ENCODE peak calls at places on chromosomes 12 and 14, in six cellular contexts. V is stomach; E is uterus; D is small intestine; R is CD4-positive, alpha-beta memory T cell; U is neural progenitor cell. B is an unnamed sample. For H3K4me1, the result is how much of the 10 kb centered on the place peaks cover.

GRCh38 chr14:68937790-68938514 is 41.1 kb downstream of the ACTN1 start:
- DNase-seq in V (peak), E (peak), D (peak), R (peak), U (peak), B (no peak)

GRCh38 chr12:78470354-78471195 is 394.0 kb upstream of the SYT1 start:
- DNase-seq in V (no peak), E (no peak), D (peak), R (no peak), U (peak), B (peak)

GRCh38 chr12:95218164-95218851 is 701 bp downstream of the VEZT start:
- DNase-seq in V (no peak), E (peak), D (no peak), R (peak), U (no peak), B (peak)

GRCh38 chr14:57495409-57495808 is 1.8 kb upstream of the CCDC198 start:
- DNase-seq in V (no peak), E (no peak), D (peak), R (no peak), U (no peak), B (no peak)

GRCh38 chr14:59356783-59357182 is 108.4 kb downstream of the GPR135 start:
- DNase-seq in V (no peak), E (no peak), D (no peak), R (no peak), U (no peak), B (no peak)

GRCh38 chr12:70467908-70468733 is 102.0 kb downstream of the KCNMB4 start:
- DNase-seq in V (no peak), E (no peak), D (no peak), R (no peak), U (no peak), B (peak)

GRCh38 chr14:101501858-101502615 is 59.3 kb upstream of the DIO3 start:
- DNase-seq in V (peak), E (peak), D (no peak), R (no peak), U (no peak), B (peak)

GRCh38 chr12:80154261-80154660 is 54.9 kb downstream of the OTOGL start:
- DNase-seq in V (no peak), E (no peak), D (no peak), R (no peak), U (no peak), B (no peak)

GRCh38 chr14:51139221-51139681 is 44.3 kb upstream of the TRIM9 start:
- DNase-seq in V (no peak), E (no peak), D (peak), R (no peak), U (no peak), B (no peak)

GRCh38 chr14:38209572-38210159 is 2.0 kb downstream of the SSTR1 start:
- DNase-seq in V (peak), E (no peak), D (peak), R (no peak), U (no peak), B (no peak)

GRCh38 chr14:38208825-38209562 is 1.3 kb downstream of the SSTR1 start:
- DNase-seq in V (peak), E (no peak), D (peak), R (no peak), U (peak), B (no peak)

GRCh38 chr14:38210168-38210567 is 2.5 kb downstream of the SSTR1 start:
- DNase-seq in V (peak), E (no peak), D (peak), R (no peak), U (no peak), B (no peak)

GRCh38 chr14:38211258-38211735 is 3.6 kb downstream of the SSTR1 start:
- DNase-seq in V (no peak), E (no peak), D (peak), R (no peak), U (peak), B (no peak)

DNA sequence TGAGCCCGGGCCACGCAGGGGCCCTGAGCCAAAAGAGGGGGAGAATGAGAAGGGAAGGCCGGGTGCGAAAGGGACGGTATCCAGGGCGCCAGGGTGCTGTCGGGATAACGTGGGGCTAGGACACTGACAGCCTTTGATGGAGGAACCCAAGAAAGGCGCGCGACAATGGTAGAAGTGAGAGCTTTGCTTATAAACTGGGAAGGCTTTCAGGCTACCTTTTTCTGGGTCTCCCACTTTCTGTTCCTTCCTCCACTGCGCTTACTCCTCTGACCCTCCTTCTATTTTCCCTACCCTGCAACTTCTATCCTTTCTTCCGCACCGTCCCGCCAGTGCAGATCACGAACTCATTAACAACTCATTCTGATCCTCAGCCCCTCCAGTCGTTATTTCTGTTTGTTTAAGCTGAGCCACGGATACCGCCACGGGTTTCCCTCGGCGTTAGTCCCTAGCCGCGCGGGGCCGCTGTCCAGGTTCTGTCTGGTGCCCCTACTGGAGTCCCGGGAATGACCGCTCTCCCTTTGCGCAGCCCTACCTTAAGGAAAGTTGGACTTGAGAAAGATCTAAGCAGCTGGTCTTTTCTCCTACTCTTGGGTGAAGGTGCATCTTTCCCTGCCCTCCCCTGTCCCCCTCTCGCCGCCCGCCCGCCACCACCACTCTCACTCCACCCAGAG is 3.0 kb downstream of the SSTR1 start:
- DNase-seq in V (peak), E (no peak), D (peak), R (no peak), U (peak), B (peak)
- H3K4me3 ChIP-seq in V (peak), E (peak), D (no peak), R (no peak), U (peak), B (peak)

DNA sequence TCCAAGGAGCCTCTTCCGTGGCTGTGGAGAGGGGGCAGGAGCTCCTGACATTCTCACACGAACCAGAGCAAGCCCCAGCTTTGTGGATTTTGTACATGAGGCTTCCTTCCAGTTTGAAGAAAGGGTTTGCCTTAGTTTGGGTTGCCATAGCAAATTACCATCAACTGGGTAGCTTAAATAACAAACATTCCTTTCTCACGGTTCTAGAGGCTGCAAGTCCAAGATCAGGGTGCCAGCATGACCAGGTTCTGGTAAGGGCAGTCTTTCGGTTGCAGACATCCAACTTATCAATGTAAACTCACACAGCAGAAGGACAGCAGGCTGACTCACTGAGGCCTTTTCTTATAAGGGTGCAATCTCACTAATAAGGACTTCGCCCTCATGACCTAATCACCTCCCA is 25.9 kb upstream of the STAB2 start:
- DNase-seq in V (no peak), E (no peak), D (no peak), R (no peak), U (no peak), B (no peak)
- H3K4me1 ChIP-seq in V (under half), E (under half), D (under half), R (under half), U (under half), B (under half)

DNA sequence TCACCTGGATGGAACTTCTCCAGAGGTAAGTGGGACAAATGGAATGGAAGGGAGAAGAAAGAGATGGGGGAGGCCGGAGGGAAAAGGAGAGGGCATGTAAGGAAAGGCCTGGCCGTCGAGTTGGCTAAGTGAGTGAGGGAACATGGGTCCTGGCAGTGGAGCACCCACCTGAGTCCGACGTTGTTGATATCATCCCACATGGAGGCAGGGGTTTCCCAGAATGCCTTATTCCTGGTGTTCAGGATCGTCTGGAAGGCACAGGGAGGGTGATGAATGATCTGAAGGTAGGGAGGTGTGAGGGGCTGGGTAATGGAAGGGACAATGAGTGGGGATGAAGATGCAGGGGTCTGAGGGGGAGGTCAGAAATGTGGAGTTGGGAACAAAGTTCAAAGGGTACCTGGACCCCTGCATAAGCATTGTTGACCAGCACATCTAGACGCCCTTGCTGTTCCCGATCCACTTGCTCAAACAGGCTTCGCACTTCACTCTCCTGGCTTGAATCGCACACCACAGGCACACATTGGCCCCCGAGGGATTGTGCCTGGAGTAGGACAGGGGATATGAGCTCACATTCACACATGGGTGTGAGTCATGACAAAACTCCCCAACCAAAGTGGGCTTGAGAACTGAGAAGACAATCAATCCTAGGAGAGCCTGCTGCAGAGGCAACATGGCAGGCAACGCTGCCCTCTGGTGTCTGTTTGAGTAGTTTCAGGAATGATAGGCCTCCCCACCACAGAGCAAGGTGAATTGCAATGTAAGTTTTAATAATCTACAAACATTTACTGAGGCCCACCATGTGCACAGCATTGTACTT is 3.0 kb downstream of the DHRS1 start:
- DNase-seq in V (peak), E (peak), D (peak), R (peak), U (peak), B (peak)
- H3K4me3 ChIP-seq in V (no peak), E (no peak), D (no peak), R (no peak), U (no peak), B (no peak)

GRCh38 chr14:93059917-93060545 is 55.7 kb downstream of the ITPK1 start:
- DNase-seq in V (no peak), E (no peak), D (no peak), R (no peak), U (no peak), B (no peak)

GRCh38 chr14:93063393-93063792 is 52.3 kb downstream of the ITPK1 start:
- DNase-seq in V (no peak), E (no peak), D (no peak), R (no peak), U (no peak), B (no peak)

GRCh38 chr14:93059260-93059659 is 56.5 kb downstream of the ITPK1 start:
- DNase-seq in V (no peak), E (no peak), D (no peak), R (no peak), U (no peak), B (no peak)

GRCh38 chr14:93060841-93061240 is 54.9 kb downstream of the ITPK1 start:
- DNase-seq in V (no peak), E (no peak), D (no peak), R (no peak), U (no peak), B (no peak)

DNA sequence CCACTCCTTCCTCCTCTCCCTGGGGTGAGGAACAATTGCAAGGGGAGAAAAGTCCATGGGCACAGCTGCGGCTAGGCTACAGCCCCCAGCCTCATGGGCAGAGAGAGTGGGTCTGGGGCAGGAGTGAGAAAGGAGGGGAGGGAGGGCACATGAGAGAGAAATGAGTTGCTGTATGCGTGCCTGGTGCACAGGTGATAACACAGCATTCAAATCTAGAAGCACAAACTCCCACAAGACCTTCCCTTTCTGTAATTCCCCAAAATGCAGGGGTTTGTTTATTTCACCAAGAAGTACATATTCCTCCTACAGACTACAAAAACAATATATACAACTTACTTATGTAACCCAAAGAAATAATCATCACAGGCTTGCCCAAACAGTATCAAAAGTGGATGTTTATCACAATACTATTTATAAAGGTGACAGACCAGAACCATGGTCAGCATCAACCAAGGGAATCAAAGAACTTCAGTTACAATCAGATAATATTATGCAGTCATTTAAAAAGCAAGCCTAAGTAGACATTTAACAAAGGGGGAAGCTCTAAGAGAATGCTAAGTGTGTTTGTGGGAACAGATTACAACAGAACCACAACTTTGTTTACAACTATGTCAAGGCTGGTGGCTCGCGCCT is 54.2 kb downstream of the ITPK1 start:
- DNase-seq in V (no peak), E (no peak), D (no peak), R (no peak), U (no peak), B (no peak)
- H3K4me1 ChIP-seq in V (under half), E (under half), D (under half), R (under half), U (under half), B (under half)

GRCh38 chr14:102556098-102556677 is 36.3 kb upstream of the RCOR1 start:
- DNase-seq in V (no peak), E (no peak), D (no peak), R (no peak), U (no peak), B (no peak)
- H3K4me3 ChIP-seq in V (no peak), E (no peak), D (no peak), R (no peak), U (no peak), B (no peak)

GRCh38 chr12:19006626-19007025 is 122.9 kb upstream of the PLEKHA5 start:
- DNase-seq in V (no peak), E (no peak), D (no peak), R (no peak), U (no peak), B (no peak)

GRCh38 chr12:19008102-19008501 is 121.4 kb upstream of the PLEKHA5 start:
- DNase-seq in V (no peak), E (no peak), D (no peak), R (no peak), U (no peak), B (no peak)

GRCh38 chr12:19003110-19003509 is 126.4 kb upstream of the PLEKHA5 start:
- DNase-seq in V (no peak), E (no peak), D (peak), R (no peak), U (no peak), B (no peak)

GRCh38 chr12:19003987-19004619 is 125.4 kb upstream of the PLEKHA5 start:
- DNase-seq in V (no peak), E (no peak), D (no peak), R (no peak), U (peak), B (no peak)

GRCh38 chr12:19005257-19005801 is 124.2 kb upstream of the PLEKHA5 start:
- DNase-seq in V (no peak), E (no peak), D (no peak), R (no peak), U (peak), B (no peak)
- H3K4me1 ChIP-seq in V (under half), E (under half), D (under half), R (under half), U (half or more), B (under half)

DNA sequence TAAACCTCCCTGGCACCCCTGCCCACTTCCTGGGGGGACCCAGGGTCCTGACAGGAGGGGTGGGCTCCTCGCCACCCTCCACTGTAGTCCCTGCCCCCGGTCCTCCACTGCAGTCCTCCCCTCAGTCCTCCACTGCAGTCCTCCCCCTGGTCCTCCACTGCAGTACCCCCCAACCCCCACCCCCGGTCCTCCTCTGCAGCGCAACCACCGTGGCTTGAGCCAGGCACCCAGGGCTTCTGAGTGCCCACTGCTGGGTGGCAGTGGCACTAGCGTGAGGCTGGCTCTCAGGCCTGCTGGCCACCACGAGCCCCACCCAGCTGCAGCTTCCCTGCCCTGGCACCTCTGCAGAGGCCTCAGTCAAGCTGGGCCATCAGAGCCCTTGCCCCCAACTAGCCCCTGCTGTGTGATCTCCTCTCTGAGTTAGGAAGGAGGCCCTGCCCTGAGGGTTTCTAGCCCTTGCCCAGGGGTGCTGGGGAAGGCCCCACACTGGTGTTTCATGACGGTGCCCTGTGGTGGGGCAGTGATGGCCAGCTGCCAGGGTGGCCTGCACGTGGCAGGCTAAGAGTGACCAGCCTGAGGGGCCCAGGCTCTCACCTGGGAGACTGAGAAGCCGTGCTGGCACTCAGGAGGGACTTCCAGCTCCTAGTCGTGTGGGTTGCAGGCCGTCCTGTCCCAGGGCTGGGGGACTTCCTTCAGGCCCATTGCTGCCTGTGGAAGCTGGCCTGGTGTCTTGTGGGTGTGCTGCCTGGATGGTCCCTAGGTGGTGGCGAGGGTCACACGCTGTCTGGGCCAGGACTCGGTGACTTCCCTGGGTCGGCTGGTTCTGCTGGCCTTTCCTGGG is 9.7 kb downstream of the CEP170B start:
- DNase-seq in V (no peak), E (no peak), D (no peak), R (no peak), U (no peak), B (no peak)
- H3K4me3 ChIP-seq in V (no peak), E (no peak), D (no peak), R (no peak), U (no peak), B (no peak)

GRCh38 chr12:104716183-104716571 is 241.9 kb downstream of the SLC41A2 start:
- DNase-seq in V (no peak), E (no peak), D (no peak), R (no peak), U (no peak), B (no peak)
- H3K4me1 ChIP-seq in V (under half), E (under half), D (under half), R (under half), U (under half), B (under half)

GRCh38 chr14:53947452-53948180 is 9.0 kb downstream of the BMP4 start:
- DNase-seq in V (no peak), E (no peak), D (no peak), R (no peak), U (no peak), B (no peak)
- H3K4me3 ChIP-seq in V (no peak), E (no peak), D (no peak), R (no peak), U (peak), B (no peak)

GRCh38 chr12:123075092-123075491 is 75.8 kb downstream of the PITPNM2 start:
- DNase-seq in V (no peak), E (no peak), D (no peak), R (peak), U (no peak), B (no peak)
- H3K4me1 ChIP-seq in V (under half), E (under half), D (under half), R (under half), U (under half), B (half or more)